ENCODE peak calls at places on chromosomes 4 and X, in ten cellular contexts. M, S, E, X, N, R, C, Y, O and U are unnamed samples.

GRCh38 chrX:71366674-71367256 is 608 bp downstream of the TAF1 start:
- DNase-seq in M (peak; percentile 27), S (no peak), E (peak; percentile 33), X (peak; percentile 14), N (no peak), R (no peak), C (peak; percentile 13), Y (no peak), O (peak; percentile 44), U (peak; percentile 15)

GRCh38 chr4:158538176-158538575 is 16.5 kb downstream of the RXFP1 start:
- DNase-seq in M (no peak), S (no peak), E (no peak), X (peak; percentile 68), N (no peak), R (no peak), C (no peak), Y (no peak), O (no peak), U (no peak)

GRCh38 chr4:100208459-100208858 is 18.2 kb upstream of the DDIT4L start:
- DNase-seq in M (no peak), S (no peak), E (no peak), X (no peak), N (no peak), R (no peak), C (no peak), Y (no peak), O (no peak), U (no peak)

GRCh38 chrX:110383414-110383813 is 24.8 kb downstream of the RTL9 start:
- DNase-seq in M (peak; percentile 67), S (no peak), E (no peak), X (peak; percentile 41), N (no peak), R (no peak), C (no peak), Y (no peak), O (no peak), U (no peak)

GRCh38 chrX:15619053-15619772 is 18.5 kb upstream of the ACE2 start:
- DNase-seq in M (no peak), S (no peak), E (no peak), X (peak; percentile 93), N (no peak), R (no peak), C (no peak), Y (no peak), O (no peak), U (no peak)

GRCh38 chr4:183563874-183564273 is 59.0 kb downstream of the ING2 start:
- DNase-seq in M (peak; percentile 22), S (no peak), E (no peak), X (peak; percentile 84), N (no peak), R (no peak), C (no peak), Y (no peak), O (no peak), U (no peak)

GRCh38 chrX:66046612-66047235 is 6.8 kb upstream of the VSIG4 start:
- DNase-seq in M (no peak), S (no peak), E (no peak), X (no peak), N (no peak), R (no peak), C (no peak), Y (no peak), O (no peak), U (no peak)

GRCh38 chr4:165556383-165556782 is 177.6 kb downstream of the CPE start:
- DNase-seq in M (no peak), S (no peak), E (no peak), X (no peak), N (no peak), R (no peak), C (no peak), Y (no peak), O (no peak), U (no peak)

GRCh38 chr4:2263701-2264321 is 1.9 kb upstream of the MXD4 start:
- DNase-seq in M (no peak), S (no peak), E (no peak), X (no peak), N (no peak), R (no peak), C (no peak), Y (no peak), O (no peak), U (peak; percentile 44)

GRCh38 chr4:99946346-99947189 is at the start of gene DNAJB14:
- DNase-seq in M (peak; percentile 75), S (peak; percentile 8), E (peak; percentile 66), X (peak; percentile 82), N (peak; percentile 93), R (peak; percentile 55), C (peak; percentile 82), Y (peak; percentile 86), O (peak; percentile 90), U (peak; percentile 87)

GRCh38 chr4:17619416-17620105 is 5.1 kb downstream of the MED28 start:
- DNase-seq in M (peak; percentile 81), S (no peak), E (no peak), X (no peak), N (no peak), R (no peak), C (no peak), Y (no peak), O (no peak), U (no peak)

GRCh38 chr4:17618926-17619325 is 4.5 kb downstream of the MED28 start:
- DNase-seq in M (no peak), S (no peak), E (no peak), X (no peak), N (no peak), R (no peak), C (no peak), Y (no peak), O (no peak), U (no peak)

GRCh38 chr4:17613761-17614415 is 553 bp upstream of the MED28 start:
- DNase-seq in M (peak; percentile 72), S (no peak), E (no peak), X (peak; percentile 70), N (peak; percentile 55), R (no peak), C (peak; percentile 1), Y (peak; percentile 53), O (no peak), U (peak; percentile 32)

GRCh38 chr4:17614416-17615299 is at the start of gene MED28:
- DNase-seq in M (peak; percentile 95), S (peak; percentile 94), E (peak; percentile 98), X (peak; percentile 89), N (peak; percentile 98), R (peak; percentile 84), C (peak; percentile 99), Y (peak; percentile 95), O (peak; percentile 95), U (peak; percentile 98)

DNA sequence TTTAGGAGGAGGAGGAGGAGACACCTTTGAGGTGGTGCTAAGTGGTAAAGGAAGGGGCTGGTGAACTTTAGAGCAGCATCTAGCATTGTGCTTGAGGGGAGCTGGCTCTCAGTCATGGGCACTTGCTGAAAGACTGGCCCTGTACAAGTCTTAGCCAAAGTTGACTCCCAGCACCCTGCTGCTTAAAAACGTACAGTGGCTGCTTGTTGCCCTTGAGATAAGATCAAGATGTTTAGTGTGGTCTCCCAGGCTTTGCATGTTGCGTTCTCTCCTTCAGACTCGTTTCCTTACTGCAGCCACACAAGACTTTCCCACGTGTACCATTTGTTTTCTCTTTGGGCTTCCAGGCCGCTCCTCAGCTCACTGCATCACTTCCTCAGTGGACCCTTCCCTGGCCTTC is 1.8 kb downstream of the MED28 start:
- DNase-seq in M (no peak), S (no peak), E (no peak), X (no peak), N (no peak), R (no peak), C (no peak), Y (no peak), O (no peak), U (no peak)
- H3K4me1 ChIP-seq in M (peaks cover 11% of the 10 kb centered on the region), S (peaks cover 24% of the 10 kb centered on the region), E (peaks cover 14% of the 10 kb centered on the region), X (peaks cover 12% of the 10 kb centered on the region), N (no peaks in the 10 kb centered on the region), R (peaks cover 41% of the 10 kb centered on the region), C (peaks cover 7% of the 10 kb centered on the region), Y (no peaks in the 10 kb centered on the region), O (peaks cover 6% of the 10 kb centered on the region), U (peaks cover 44% of the 10 kb centered on the region)

DNA sequence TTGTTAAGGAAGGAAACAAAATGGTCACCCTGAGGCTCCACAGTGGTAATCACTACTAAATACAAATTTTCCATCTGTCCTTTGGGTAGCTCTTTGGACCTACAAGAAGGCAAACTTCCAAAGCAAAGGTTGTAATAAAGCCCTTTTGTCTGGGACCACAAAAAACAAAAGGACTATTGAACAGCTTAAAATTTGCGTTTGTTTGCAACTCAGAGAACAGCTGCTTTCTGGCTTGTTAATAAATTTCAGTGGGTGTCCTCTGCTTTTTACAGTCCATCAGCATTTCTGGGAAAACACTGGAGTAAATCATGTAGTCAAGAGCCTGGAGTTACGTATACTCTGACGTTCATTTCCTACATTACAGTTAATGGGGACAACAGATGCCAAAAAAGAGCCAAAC is 439.7 kb upstream of the DIAPH2 start:
- DNase-seq in M (no peak), S (no peak), E (no peak), X (no peak), N (no peak), R (no peak), C (no peak), Y (no peak), O (no peak), U (no peak)
- TF ChIP-seq CTCF in M (no peak), S (no peak), E (no peak), X (no peak), N (no peak), R (no peak), C (no peak), Y (no peak), O (no peak), U (no peak)

GRCh38 chr4:184817494-184818215 is 8.1 kb downstream of the ACSL1 start:
- DNase-seq in M (no peak), S (no peak), E (no peak), X (no peak), N (no peak), R (no peak), C (no peak), Y (no peak), O (no peak), U (no peak)

GRCh38 chr4:184815046-184815877 is 10.5 kb downstream of the ACSL1 start:
- DNase-seq in M (peak; percentile 67), S (no peak), E (peak; percentile 84), X (peak; percentile 96), N (peak; percentile 77), R (no peak), C (peak; percentile 87), Y (peak; percentile 92), O (peak; percentile 78), U (peak; percentile 80)

GRCh38 chr4:184816962-184817361 is 8.8 kb downstream of the ACSL1 start:
- DNase-seq in M (no peak), S (no peak), E (no peak), X (no peak), N (no peak), R (no peak), C (no peak), Y (no peak), O (no peak), U (no peak)

GRCh38 chr4:184819786-184820185 is 6.0 kb downstream of the ACSL1 start:
- DNase-seq in M (no peak), S (no peak), E (no peak), X (no peak), N (no peak), R (no peak), C (no peak), Y (peak; percentile 94), O (no peak), U (no peak)

GRCh38 chr4:184818216-184818564 is 7.6 kb downstream of the ACSL1 start:
- DNase-seq in M (no peak), S (no peak), E (no peak), X (no peak), N (no peak), R (no peak), C (no peak), Y (no peak), O (no peak), U (no peak)
- H3K4me3 ChIP-seq in M (no peak overlapping the region), S (no peak overlapping the region), E (no peak overlapping the region), X (no peak overlapping the region), N (no peak overlapping the region), R (no peak overlapping the region), C (no peak overlapping the region), Y (no peak overlapping the region), O (no peak overlapping the region), U (no peak overlapping the region)

GRCh38 chr4:113711883-113712662 is 49.5 kb downstream of the CAMK2D start:
- DNase-seq in M (no peak), S (no peak), E (no peak), X (no peak), N (no peak), R (no peak), C (no peak), Y (no peak), O (no peak), U (no peak)
- H3K4me1 ChIP-seq in M (peaks cover 8% of the 10 kb centered on the region), S (peaks cover 13% of the 10 kb centered on the region), E (no peaks in the 10 kb centered on the region), X (no peaks in the 10 kb centered on the region), N (no peaks in the 10 kb centered on the region), R (no peaks in the 10 kb centered on the region), C (peaks cover 6% of the 10 kb centered on the region), Y (no peaks in the 10 kb centered on the region), O (no peaks in the 10 kb centered on the region), U (no peaks in the 10 kb centered on the region)